ENCODE peak calls at places on chromosomes 16 and 17, in ten cellular contexts. One of them, this sample, is unnamed.

GRCh38 chr16:69607674-69608073 is 41.9 kb downstream of the NFAT5 start:
- DNase-seq in GM13976: peak
- DNase-seq in IMR-90: no peak
- DNase-seq in GM23338: no peak
- DNase-seq in body of pancreas: no peak
- DNase-seq in dorsolateral prefrontal cortex: no peak
- DNase-seq in colonic mucosa: no peak
- DNase-seq in tibial artery: no peak
- DNase-seq in ascending aorta: no peak
- DNase-seq in CD8-positive, alpha-beta T cell: no peak
- DNase-seq in this sample: no peak

GRCh38 chr17:81511800-81512559 is 619 bp downstream of the ACTG1 start:
- DNase-seq in IMR-90: no peak
- DNase-seq in CD8-positive, alpha-beta T cell: peak
- DNase-seq in ascending aorta: no peak
- DNase-seq in GM13976: no peak
- DNase-seq in body of pancreas: no peak
- DNase-seq in colonic mucosa: peak
- DNase-seq in GM23338: no peak
- DNase-seq in tibial artery: peak
- DNase-seq in dorsolateral prefrontal cortex: no peak
- DNase-seq in this sample: no peak

GRCh38 chr16:86952769-86953168 is 364.4 kb downstream of the C16orf95 start:
- DNase-seq in IMR-90: peak
- DNase-seq in GM23338: no peak
- DNase-seq in ascending aorta: no peak
- DNase-seq in dorsolateral prefrontal cortex: no peak
- DNase-seq in body of pancreas: no peak
- DNase-seq in CD8-positive, alpha-beta T cell: no peak
- DNase-seq in tibial artery: no peak
- DNase-seq in colonic mucosa: no peak
- DNase-seq in GM13976: no peak
- DNase-seq in this sample: no peak

GRCh38 chr16:19291459-19291858 is 5.9 kb downstream of the CLEC19A start:
- DNase-seq in GM23338: peak
- DNase-seq in dorsolateral prefrontal cortex: no peak
- DNase-seq in tibial artery: no peak
- DNase-seq in ascending aorta: no peak
- DNase-seq in body of pancreas: peak
- DNase-seq in GM13976: no peak
- DNase-seq in CD8-positive, alpha-beta T cell: no peak
- DNase-seq in IMR-90: no peak
- DNase-seq in colonic mucosa: no peak
- DNase-seq in this sample: no peak

GRCh38 chr17:81349397-81350319 is 45.6 kb upstream of the BAHCC1 start:
- DNase-seq in CD8-positive, alpha-beta T cell: no peak
- DNase-seq in GM13976: no peak
- DNase-seq in tibial artery: no peak
- DNase-seq in IMR-90: no peak
- DNase-seq in colonic mucosa: no peak
- DNase-seq in GM23338: no peak
- DNase-seq in dorsolateral prefrontal cortex: no peak
- DNase-seq in ascending aorta: no peak
- DNase-seq in body of pancreas: no peak
- DNase-seq in this sample: no peak

GRCh38 chr17:2634361-2634960 is 41.0 kb downstream of the PAFAH1B1 start:
- DNase-seq in IMR-90: peak
- DNase-seq in body of pancreas: peak
- DNase-seq in GM23338: peak
- DNase-seq in ascending aorta: no peak
- DNase-seq in dorsolateral prefrontal cortex: no peak
- DNase-seq in CD8-positive, alpha-beta T cell: no peak
- DNase-seq in tibial artery: no peak
- DNase-seq in GM13976: no peak
- DNase-seq in colonic mucosa: peak
- DNase-seq in this sample: no peak

GRCh38 chr17:75897076-75898019 is 597 bp upstream of the TRIM65 start:
- DNase-seq in GM23338: peak
- DNase-seq in IMR-90: no peak
- DNase-seq in GM13976: no peak
- DNase-seq in ascending aorta: no peak
- DNase-seq in tibial artery: peak
- DNase-seq in body of pancreas: no peak
- DNase-seq in CD8-positive, alpha-beta T cell: no peak
- DNase-seq in dorsolateral prefrontal cortex: no peak
- DNase-seq in colonic mucosa: peak
- DNase-seq in this sample: no peak

GRCh38 chr17:67689534-67690177 is 28.1 kb upstream of the NOL11 start:
- DNase-seq in GM13976: peak
- DNase-seq in dorsolateral prefrontal cortex: peak
- DNase-seq in tibial artery: peak
- DNase-seq in IMR-90: peak
- DNase-seq in body of pancreas: peak
- DNase-seq in CD8-positive, alpha-beta T cell: no peak
- DNase-seq in ascending aorta: no peak
- DNase-seq in colonic mucosa: peak
- DNase-seq in GM23338: peak
- DNase-seq in this sample: no peak

GRCh38 chr17:58285422-58285810 is 4.7 kb upstream of the MPO start:
- DNase-seq in body of pancreas: no peak
- DNase-seq in GM13976: no peak
- DNase-seq in IMR-90: no peak
- DNase-seq in tibial artery: peak
- DNase-seq in ascending aorta: no peak
- DNase-seq in colonic mucosa: no peak
- DNase-seq in CD8-positive, alpha-beta T cell: no peak
- DNase-seq in dorsolateral prefrontal cortex: no peak
- DNase-seq in GM23338: no peak
- DNase-seq in this sample: no peak

GRCh38 chr17:46733837-46734516 is 84.5 kb downstream of the WNT3 start:
- DNase-seq in tibial artery: no peak
- DNase-seq in colonic mucosa: no peak
- DNase-seq in body of pancreas: no peak
- DNase-seq in dorsolateral prefrontal cortex: no peak
- DNase-seq in GM23338: no peak
- DNase-seq in IMR-90: peak
- DNase-seq in ascending aorta: no peak
- DNase-seq in GM13976: no peak
- DNase-seq in CD8-positive, alpha-beta T cell: no peak
- DNase-seq in this sample: no peak

GRCh38 chr17:68431661-68432071 is 25.6 kb downstream of the WIPI1 start:
- DNase-seq in GM13976: peak
- DNase-seq in tibial artery: no peak
- DNase-seq in GM23338: peak
- DNase-seq in ascending aorta: no peak
- DNase-seq in CD8-positive, alpha-beta T cell: peak
- DNase-seq in body of pancreas: no peak
- DNase-seq in colonic mucosa: peak
- DNase-seq in IMR-90: peak
- DNase-seq in dorsolateral prefrontal cortex: peak
- DNase-seq in this sample: no peak

GRCh38 chr17:30187528-30187927 is 48.0 kb downstream of the SLC6A4 start:
- DNase-seq in IMR-90: no peak
- DNase-seq in GM23338: no peak
- DNase-seq in CD8-positive, alpha-beta T cell: no peak
- DNase-seq in GM13976: no peak
- DNase-seq in body of pancreas: no peak
- DNase-seq in ascending aorta: no peak
- DNase-seq in dorsolateral prefrontal cortex: no peak
- DNase-seq in colonic mucosa: no peak
- DNase-seq in tibial artery: no peak
- DNase-seq in this sample: no peak

DNA sequence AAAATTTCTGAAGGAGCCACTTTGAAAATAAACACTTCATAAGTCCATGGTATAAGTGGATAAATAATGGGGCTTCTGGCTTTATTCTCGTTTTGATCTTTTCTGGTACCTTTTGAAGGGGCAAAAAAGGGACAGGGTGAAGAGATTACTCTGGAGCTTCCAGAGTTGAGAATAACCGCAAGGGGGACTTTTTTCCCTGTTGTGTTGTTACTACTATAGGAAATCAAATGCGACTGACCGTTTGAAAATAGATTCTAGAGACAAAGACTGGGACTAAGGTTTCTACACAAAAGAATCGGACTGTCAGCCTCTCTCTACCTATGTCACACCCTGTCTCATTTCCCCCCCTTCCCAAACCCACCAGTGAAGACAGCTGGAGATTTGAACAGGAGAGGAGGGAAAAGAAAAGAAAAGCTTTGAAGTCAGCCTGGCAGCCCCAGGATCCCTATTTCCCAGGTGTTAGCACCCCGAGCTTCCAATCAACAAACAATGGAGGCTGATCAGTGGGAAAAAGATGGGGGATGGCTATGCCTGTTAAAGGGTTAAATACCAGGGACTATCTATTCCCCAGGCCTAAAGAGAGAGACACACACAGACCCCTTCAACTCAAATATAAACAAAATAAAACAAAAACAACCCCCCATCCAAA is 8.3 kb downstream of the HOXB4 start:
- DNase-seq in ascending aorta: no peak
- DNase-seq in IMR-90: peak
- DNase-seq in colonic mucosa: no peak
- DNase-seq in CD8-positive, alpha-beta T cell: no peak
- DNase-seq in body of pancreas: no peak
- DNase-seq in GM13976: no peak
- DNase-seq in dorsolateral prefrontal cortex: no peak
- DNase-seq in tibial artery: no peak
- DNase-seq in GM23338: no peak
- DNase-seq in this sample: no peak
- TF ChIP-seq CTCF in ascending aorta: no peak
- TF ChIP-seq CTCF in IMR-90: peak
- TF ChIP-seq CTCF in colonic mucosa: no peak
- TF ChIP-seq CTCF in CD8-positive, alpha-beta T cell: no peak
- TF ChIP-seq CTCF in body of pancreas: no peak
- TF ChIP-seq CTCF in GM13976: no peak
- TF ChIP-seq CTCF in dorsolateral prefrontal cortex: no peak
- TF ChIP-seq CTCF in tibial artery: no peak
- TF ChIP-seq CTCF in GM23338: no peak
- TF ChIP-seq CTCF in this sample: no peak

DNA sequence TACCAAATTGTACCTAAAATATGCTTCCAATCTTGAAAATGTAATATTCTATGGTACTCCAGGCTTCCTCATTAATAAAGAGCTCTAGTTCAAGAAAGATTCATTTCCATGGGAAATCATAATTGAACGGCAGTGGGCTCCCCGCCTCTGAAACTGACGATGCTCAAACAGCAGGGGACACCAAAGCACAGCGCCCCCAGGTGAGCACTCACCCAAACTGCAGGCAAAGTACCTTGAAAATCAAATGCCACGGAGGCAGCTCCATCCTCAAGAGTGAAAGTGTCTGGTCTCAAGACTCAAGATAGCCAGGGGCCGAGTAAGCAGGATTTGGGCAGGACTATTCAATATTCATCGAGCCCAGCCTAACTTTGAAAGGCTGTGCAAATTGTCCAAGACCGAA is 217.4 kb upstream of the TNRC6C start:
- DNase-seq in dorsolateral prefrontal cortex: no peak
- DNase-seq in GM13976: no peak
- DNase-seq in IMR-90: no peak
- DNase-seq in colonic mucosa: peak
- DNase-seq in GM23338: peak
- DNase-seq in tibial artery: no peak
- DNase-seq in body of pancreas: no peak
- DNase-seq in CD8-positive, alpha-beta T cell: peak
- DNase-seq in ascending aorta: no peak
- DNase-seq in this sample: no peak
- TF ChIP-seq CTCF in dorsolateral prefrontal cortex: no peak
- TF ChIP-seq CTCF in GM13976: peak
- TF ChIP-seq CTCF in IMR-90: peak
- TF ChIP-seq CTCF in colonic mucosa: peak
- TF ChIP-seq CTCF in GM23338: peak
- TF ChIP-seq CTCF in tibial artery: no peak
- TF ChIP-seq CTCF in body of pancreas: no peak
- TF ChIP-seq CTCF in CD8-positive, alpha-beta T cell: peak
- TF ChIP-seq CTCF in ascending aorta: peak
- TF ChIP-seq CTCF in this sample: no peak

DNA sequence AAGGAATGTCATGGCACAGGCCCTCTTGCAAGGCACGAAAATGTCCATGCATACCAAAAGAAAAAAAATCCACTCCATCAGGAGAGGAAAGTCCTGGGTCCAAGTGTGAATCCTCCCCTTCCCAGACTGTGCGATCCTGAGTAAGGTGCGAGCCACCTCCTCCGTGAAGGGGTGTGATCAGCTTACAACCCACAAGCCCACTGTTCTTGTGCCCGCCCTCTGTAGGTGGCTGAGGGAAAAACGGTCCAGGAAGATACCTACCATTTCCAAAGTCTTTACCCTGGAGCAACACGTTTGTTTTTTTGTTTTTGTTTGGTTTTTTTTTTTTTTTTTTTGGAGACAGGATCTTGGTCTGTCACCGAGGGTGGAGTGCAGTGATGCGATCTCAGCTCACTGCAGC is 116.5 kb downstream of the ZNF423 start:
- DNase-seq in GM23338: peak
- DNase-seq in IMR-90: no peak
- DNase-seq in ascending aorta: no peak
- DNase-seq in colonic mucosa: no peak
- DNase-seq in body of pancreas: no peak
- DNase-seq in CD8-positive, alpha-beta T cell: no peak
- DNase-seq in tibial artery: no peak
- DNase-seq in dorsolateral prefrontal cortex: no peak
- DNase-seq in GM13976: no peak
- DNase-seq in this sample: no peak
- TF ChIP-seq CTCF in GM23338: peak
- TF ChIP-seq CTCF in IMR-90: no peak
- TF ChIP-seq CTCF in ascending aorta: no peak
- TF ChIP-seq CTCF in colonic mucosa: no peak
- TF ChIP-seq CTCF in body of pancreas: no peak
- TF ChIP-seq CTCF in CD8-positive, alpha-beta T cell: no peak
- TF ChIP-seq CTCF in tibial artery: no peak
- TF ChIP-seq CTCF in dorsolateral prefrontal cortex: no peak
- TF ChIP-seq CTCF in GM13976: no peak
- TF ChIP-seq CTCF in this sample: no peak

DNA sequence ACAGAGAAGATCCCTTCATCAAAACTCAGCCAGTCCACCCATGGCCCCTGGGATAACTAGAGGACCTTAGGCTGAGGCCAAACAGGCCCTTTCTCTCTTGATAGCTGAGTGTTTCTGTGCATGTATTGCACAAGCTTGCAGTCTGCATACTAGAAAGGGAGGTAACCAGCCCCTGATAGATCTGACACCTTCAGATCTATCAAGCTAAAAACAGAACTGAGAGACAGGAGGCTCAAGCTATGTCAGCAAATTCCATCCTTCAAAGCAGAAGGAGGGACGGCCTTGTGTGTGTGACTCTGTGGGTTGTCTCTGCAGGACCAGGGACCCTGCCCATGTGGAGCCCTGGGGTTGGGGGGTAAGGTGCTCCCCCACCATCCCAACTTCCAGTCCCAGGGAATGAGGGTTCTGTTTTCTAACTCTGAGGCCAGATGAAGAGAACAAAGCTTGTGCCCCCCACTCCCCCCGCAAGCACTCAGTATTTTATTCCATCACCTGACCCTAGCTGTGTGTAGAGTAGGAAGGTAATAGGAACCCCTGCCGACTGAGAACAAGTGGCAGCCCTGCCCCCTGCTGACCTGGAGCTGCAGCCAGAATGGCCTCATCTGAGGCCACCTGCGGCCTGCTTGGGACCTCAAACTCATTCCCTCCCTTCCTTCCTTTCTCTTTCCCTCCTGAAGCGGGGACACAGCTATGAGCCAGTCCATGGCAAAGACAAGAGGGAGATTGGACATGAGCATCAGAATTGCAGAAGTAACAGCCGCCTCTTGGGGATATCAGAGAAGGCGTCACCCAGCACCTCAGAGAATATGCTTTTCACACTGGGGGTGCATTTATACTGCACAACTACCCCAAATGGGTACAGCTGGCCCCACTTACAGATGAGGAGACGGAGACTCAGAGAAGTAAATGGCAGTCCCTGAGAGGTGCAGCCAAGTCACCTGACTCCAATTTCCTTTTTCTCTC is 63.7 kb downstream of the SMPD3 start:
- DNase-seq in CD8-positive, alpha-beta T cell: no peak
- DNase-seq in IMR-90: no peak
- DNase-seq in ascending aorta: no peak
- DNase-seq in body of pancreas: no peak
- DNase-seq in colonic mucosa: no peak
- DNase-seq in GM13976: peak
- DNase-seq in dorsolateral prefrontal cortex: no peak
- DNase-seq in tibial artery: no peak
- DNase-seq in GM23338: peak
- DNase-seq in this sample: no peak
- TF ChIP-seq CTCF in CD8-positive, alpha-beta T cell: no peak
- TF ChIP-seq CTCF in IMR-90: no peak
- TF ChIP-seq CTCF in ascending aorta: no peak
- TF ChIP-seq CTCF in body of pancreas: no peak
- TF ChIP-seq CTCF in colonic mucosa: no peak
- TF ChIP-seq CTCF in GM13976: no peak
- TF ChIP-seq CTCF in dorsolateral prefrontal cortex: no peak
- TF ChIP-seq CTCF in tibial artery: no peak
- TF ChIP-seq CTCF in GM23338: no peak
- TF ChIP-seq CTCF in this sample: no peak